ENCODE peak calls at places on chromosome X, in nine cellular contexts. O is stimulated activated CD4-positive, alpha-beta T cell treated with anti-CD3 and anti-CD28 coated beads, TNF-alpha, amount 100 ng/mL, for 48 hours; U is ACHN; Q is Calu3; C is T47D; Z is HS-5; R is Jurkat, Clone E6-1; V is hypothalamus; G is kidney epithelial cell. L is an unnamed sample.

GRCh38 chrX:17032351-17032750 is 85.9 kb downstream of the REPS2 start:
- DNase-seq in Q (peak), U (peak), Z (no peak), C (no peak), O (no peak), V (no peak), R (no peak), G (peak), L (no peak)

GRCh38 chrX:53939127-53939526 is 105.1 kb downstream of the PHF8 start:
- DNase-seq in G (no peak), C (no peak), Z (no peak), V (no peak), R (peak), O (no peak), U (no peak), Q (no peak), L (peak)

GRCh38 chrX:10039821-10040793 is 72.9 kb downstream of the CLDN34 start:
- DNase-seq in Q (no peak), G (peak), Z (no peak), R (no peak), O (no peak), C (no peak), V (no peak), U (peak), L (no peak)

GRCh38 chrX:150159537-150159936 is 203.6 kb upstream of the MAMLD1 start:
- DNase-seq in V (no peak), G (no peak), Q (no peak), C (no peak), U (no peak), R (no peak), O (no peak), Z (no peak), L (no peak)

GRCh38 chrX:116317409-116317808 is 119.0 kb upstream of the SLC6A14 start:
- DNase-seq in R (no peak), Z (no peak), V (peak), U (no peak), G (no peak), O (no peak), C (no peak), Q (peak), L (no peak)

GRCh38 chrX:46965125-46965758 is 53.0 kb downstream of the JADE3 start:
- DNase-seq in Q (no peak), R (no peak), O (no peak), V (no peak), C (no peak), G (no peak), U (peak), Z (no peak), L (no peak)

GRCh38 chrX:10922158-10922557 is 189.0 kb upstream of the HCCS start:
- DNase-seq in C (no peak), V (no peak), G (peak), R (no peak), O (no peak), U (peak), Q (peak), Z (peak), L (no peak)

GRCh38 chrX:56402207-56402606 is 161.2 kb upstream of the UBQLN2 start:
- DNase-seq in C (no peak), G (no peak), Q (no peak), V (no peak), Z (no peak), R (no peak), O (no peak), U (no peak), L (no peak)

GRCh38 chrX:131795442-131796229 is 227.5 kb upstream of the STK26 start:
- DNase-seq in G (no peak), O (no peak), V (no peak), Z (no peak), U (no peak), R (no peak), Q (no peak), C (no peak), L (no peak)

GRCh38 chrX:118418811-118419251 is 72.9 kb downstream of the WDR44 start:
- DNase-seq in C (no peak), O (no peak), Q (peak), R (no peak), U (no peak), V (no peak), Z (no peak), G (no peak), L (no peak)

GRCh38 chrX:8341814-8342590 is 122.6 kb upstream of the VCX3B start:
- DNase-seq in C (no peak), G (no peak), R (no peak), Z (no peak), Q (no peak), U (no peak), V (no peak), O (no peak), L (no peak)

GRCh38 chrX:151722241-151722846 is 6.5 kb downstream of the FATE1 start:
- DNase-seq in O (no peak), C (no peak), Z (no peak), G (no peak), R (no peak), Q (peak), V (no peak), U (no peak), L (no peak)

GRCh38 chrX:119870626-119871131 is 854 bp downstream of the RNF113A start:
- DNase-seq in C (no peak), V (peak), Z (no peak), O (no peak), G (no peak), R (no peak), U (peak), Q (no peak), L (no peak)

GRCh38 chrX:154712781-154713391 is 38.0 kb downstream of the GAB3 start:
- DNase-seq in Z (no peak), O (no peak), U (peak), Q (no peak), V (no peak), C (no peak), R (peak), G (no peak), L (no peak)

GRCh38 chrX:16671005-16671404 is 21.0 kb downstream of the S100G start:
- DNase-seq in C (peak), V (peak), O (peak), Z (no peak), G (peak), Q (peak), R (peak), U (peak), L (peak)

L was measured in AML-193.